ENCODE peak calls at places on chromosome 22, in ten cellular contexts. One of them, this sample, is unnamed.

GRCh38 chr22:37607010-37607911 is 1.4 kb upstream of the GGA1 start:
- DNase-seq in psoas muscle: peak; percentile 73
- DNase-seq in stimulated activated CD4-positive, alpha-beta T cell treated with anti-CD3 and anti-CD28 coated beads, Interleukin-15, amount 100 ng/mL, for 48 hours: peak; percentile 71
- DNase-seq in GDM1: peak; percentile 55
- DNase-seq in activated T-helper 1 cell treated with anti-CD3 and anti-CD28 coated beads, Interleukin-2, amount 50 U/mL, for 16 hours: peak; percentile 89
- DNase-seq in AG09309: no peak
- DNase-seq in GM18507: no peak
- DNase-seq in effector CD4-positive, alpha-beta T cell: peak; percentile 91
- DNase-seq in OCI-M1: peak; percentile 89
- DNase-seq in SK-N-SH: peak; percentile 87
- DNase-seq in this sample: peak; percentile 66

GRCh38 chr22:45564349-45565030 is 61.8 kb downstream of the FBLN1 start:
- DNase-seq in SK-N-SH: no peak
- DNase-seq in stimulated activated CD4-positive, alpha-beta T cell treated with anti-CD3 and anti-CD28 coated beads, Interleukin-15, amount 100 ng/mL, for 48 hours: no peak
- DNase-seq in activated T-helper 1 cell treated with anti-CD3 and anti-CD28 coated beads, Interleukin-2, amount 50 U/mL, for 16 hours: no peak
- DNase-seq in GDM1: no peak
- DNase-seq in psoas muscle: no peak
- DNase-seq in OCI-M1: no peak
- DNase-seq in AG09309: no peak
- DNase-seq in effector CD4-positive, alpha-beta T cell: no peak
- DNase-seq in GM18507: no peak
- DNase-seq in this sample: no peak

GRCh38 chr22:38397189-38398097 is 57.6 kb downstream of the KCNJ4 start:
- DNase-seq in stimulated activated CD4-positive, alpha-beta T cell treated with anti-CD3 and anti-CD28 coated beads, Interleukin-15, amount 100 ng/mL, for 48 hours: no peak
- DNase-seq in effector CD4-positive, alpha-beta T cell: no peak
- DNase-seq in GM18507: no peak
- DNase-seq in psoas muscle: peak; percentile 51
- DNase-seq in SK-N-SH: no peak
- DNase-seq in activated T-helper 1 cell treated with anti-CD3 and anti-CD28 coated beads, Interleukin-2, amount 50 U/mL, for 16 hours: no peak
- DNase-seq in GDM1: peak; percentile 36
- DNase-seq in AG09309: no peak
- DNase-seq in OCI-M1: peak; percentile 75
- DNase-seq in this sample: no peak

GRCh38 chr22:22605074-22605404 is 39.4 kb upstream of the GGTLC2 start:
- DNase-seq in GDM1: no peak
- DNase-seq in OCI-M1: no peak
- DNase-seq in GM18507: no peak
- DNase-seq in SK-N-SH: no peak
- DNase-seq in effector CD4-positive, alpha-beta T cell: no peak
- DNase-seq in AG09309: no peak
- DNase-seq in stimulated activated CD4-positive, alpha-beta T cell treated with anti-CD3 and anti-CD28 coated beads, Interleukin-15, amount 100 ng/mL, for 48 hours: no peak
- DNase-seq in psoas muscle: no peak
- DNase-seq in activated T-helper 1 cell treated with anti-CD3 and anti-CD28 coated beads, Interleukin-2, amount 50 U/mL, for 16 hours: no peak
- DNase-seq in this sample: no peak

GRCh38 chr22:38162881-38163843 is 18.5 kb downstream of the PLA2G6 start:
- DNase-seq in GM18507: no peak
- DNase-seq in activated T-helper 1 cell treated with anti-CD3 and anti-CD28 coated beads, Interleukin-2, amount 50 U/mL, for 16 hours: no peak
- DNase-seq in stimulated activated CD4-positive, alpha-beta T cell treated with anti-CD3 and anti-CD28 coated beads, Interleukin-15, amount 100 ng/mL, for 48 hours: no peak
- DNase-seq in OCI-M1: no peak
- DNase-seq in psoas muscle: no peak
- DNase-seq in GDM1: no peak
- DNase-seq in effector CD4-positive, alpha-beta T cell: no peak
- DNase-seq in SK-N-SH: no peak
- DNase-seq in AG09309: no peak
- DNase-seq in this sample: no peak

GRCh38 chr22:45548991-45549736 is 46.5 kb downstream of the FBLN1 start:
- DNase-seq in effector CD4-positive, alpha-beta T cell: no peak
- DNase-seq in OCI-M1: peak; percentile 49
- DNase-seq in AG09309: peak; percentile 49
- DNase-seq in SK-N-SH: no peak
- DNase-seq in GM18507: no peak
- DNase-seq in psoas muscle: peak; percentile 74
- DNase-seq in GDM1: no peak
- DNase-seq in activated T-helper 1 cell treated with anti-CD3 and anti-CD28 coated beads, Interleukin-2, amount 50 U/mL, for 16 hours: no peak
- DNase-seq in stimulated activated CD4-positive, alpha-beta T cell treated with anti-CD3 and anti-CD28 coated beads, Interleukin-15, amount 100 ng/mL, for 48 hours: no peak
- DNase-seq in this sample: no peak

GRCh38 chr22:20783844-20784723 is 10.2 kb downstream of the SERPIND1 start:
- DNase-seq in psoas muscle: no peak
- DNase-seq in OCI-M1: peak; percentile 93
- DNase-seq in activated T-helper 1 cell treated with anti-CD3 and anti-CD28 coated beads, Interleukin-2, amount 50 U/mL, for 16 hours: no peak
- DNase-seq in AG09309: no peak
- DNase-seq in stimulated activated CD4-positive, alpha-beta T cell treated with anti-CD3 and anti-CD28 coated beads, Interleukin-15, amount 100 ng/mL, for 48 hours: no peak
- DNase-seq in effector CD4-positive, alpha-beta T cell: peak; percentile 20
- DNase-seq in GM18507: peak; percentile 56
- DNase-seq in GDM1: peak; percentile 27
- DNase-seq in SK-N-SH: peak; percentile 59
- DNase-seq in this sample: peak; percentile 46

GRCh38 chr22:46052801-46053562 is 76.0 kb upstream of the WNT7B start:
- DNase-seq in GDM1: no peak
- DNase-seq in GM18507: no peak
- DNase-seq in effector CD4-positive, alpha-beta T cell: no peak
- DNase-seq in OCI-M1: peak; percentile 56
- DNase-seq in activated T-helper 1 cell treated with anti-CD3 and anti-CD28 coated beads, Interleukin-2, amount 50 U/mL, for 16 hours: no peak
- DNase-seq in AG09309: no peak
- DNase-seq in SK-N-SH: peak; percentile 85
- DNase-seq in psoas muscle: peak; percentile 54
- DNase-seq in stimulated activated CD4-positive, alpha-beta T cell treated with anti-CD3 and anti-CD28 coated beads, Interleukin-15, amount 100 ng/mL, for 48 hours: no peak
- DNase-seq in this sample: no peak

GRCh38 chr22:41557401-41558240 is 3.2 kb upstream of the CSDC2 start:
- DNase-seq in psoas muscle: peak; percentile 50
- DNase-seq in AG09309: peak; percentile 51
- DNase-seq in GDM1: no peak
- DNase-seq in activated T-helper 1 cell treated with anti-CD3 and anti-CD28 coated beads, Interleukin-2, amount 50 U/mL, for 16 hours: no peak
- DNase-seq in GM18507: no peak
- DNase-seq in OCI-M1: no peak
- DNase-seq in SK-N-SH: no peak
- DNase-seq in stimulated activated CD4-positive, alpha-beta T cell treated with anti-CD3 and anti-CD28 coated beads, Interleukin-15, amount 100 ng/mL, for 48 hours: no peak
- DNase-seq in effector CD4-positive, alpha-beta T cell: no peak
- DNase-seq in this sample: peak; percentile 47

GRCh38 chr22:31572939-31573338 is 76.6 kb downstream of the SFI1 start:
- DNase-seq in psoas muscle: no peak
- DNase-seq in stimulated activated CD4-positive, alpha-beta T cell treated with anti-CD3 and anti-CD28 coated beads, Interleukin-15, amount 100 ng/mL, for 48 hours: no peak
- DNase-seq in AG09309: no peak
- DNase-seq in SK-N-SH: no peak
- DNase-seq in OCI-M1: no peak
- DNase-seq in GM18507: no peak
- DNase-seq in GDM1: no peak
- DNase-seq in activated T-helper 1 cell treated with anti-CD3 and anti-CD28 coated beads, Interleukin-2, amount 50 U/mL, for 16 hours: no peak
- DNase-seq in effector CD4-positive, alpha-beta T cell: no peak
- DNase-seq in this sample: no peak

GRCh38 chr22:41526802-41527799 is 17.2 kb downstream of the POLR3H start:
- DNase-seq in activated T-helper 1 cell treated with anti-CD3 and anti-CD28 coated beads, Interleukin-2, amount 50 U/mL, for 16 hours: peak; percentile 55
- DNase-seq in GDM1: no peak
- DNase-seq in effector CD4-positive, alpha-beta T cell: peak; percentile 71
- DNase-seq in psoas muscle: peak; percentile 60
- DNase-seq in OCI-M1: peak; percentile 56
- DNase-seq in stimulated activated CD4-positive, alpha-beta T cell treated with anti-CD3 and anti-CD28 coated beads, Interleukin-15, amount 100 ng/mL, for 48 hours: peak; percentile 47
- DNase-seq in SK-N-SH: peak; percentile 64
- DNase-seq in AG09309: no peak
- DNase-seq in GM18507: no peak
- DNase-seq in this sample: no peak